ENCODE peak calls at places on chromosomes 5 and 9, in five cellular contexts. One of them, this sample, is unnamed.

GRCh38 chr5:102863764-102864560 is 108.9 kb downstream of the PAM start:
- DNase-seq in ovary: no peak
- DNase-seq in AG10803: peak; percentile 12
- DNase-seq in stromal cell of bone marrow: no peak
- DNase-seq in DMS153: no peak
- DNase-seq in this sample: no peak

GRCh38 chr9:70004310-70004709 is 39.3 kb upstream of the MAMDC2 start:
- DNase-seq in DMS153: no peak
- DNase-seq in stromal cell of bone marrow: no peak
- DNase-seq in ovary: no peak
- DNase-seq in AG10803: peak; percentile 24
- DNase-seq in this sample: no peak

GRCh38 chr5:150601774-150602345 is 38.6 kb upstream of the SYNPO start:
- DNase-seq in ovary: no peak
- DNase-seq in AG10803: no peak
- DNase-seq in stromal cell of bone marrow: no peak
- DNase-seq in DMS153: no peak
- DNase-seq in this sample: no peak

GRCh38 chr9:83935276-83935890 is 14.2 kb upstream of the KIF27 start:
- DNase-seq in AG10803: peak; percentile 80
- DNase-seq in DMS153: no peak
- DNase-seq in stromal cell of bone marrow: peak; percentile 72
- DNase-seq in ovary: no peak
- DNase-seq in this sample: no peak

GRCh38 chr5:75306746-75307145 is 30.3 kb upstream of the HMGCR start:
- DNase-seq in stromal cell of bone marrow: peak; percentile 37
- DNase-seq in DMS153: no peak
- DNase-seq in ovary: no peak
- DNase-seq in AG10803: peak; percentile 5
- DNase-seq in this sample: no peak

GRCh38 chr5:148687427-148687826 is 33.1 kb upstream of the HTR4 start:
- DNase-seq in stromal cell of bone marrow: no peak
- DNase-seq in DMS153: no peak
- DNase-seq in AG10803: no peak
- DNase-seq in ovary: no peak
- DNase-seq in this sample: peak; percentile 38

GRCh38 chr9:96183751-96184150 is 118.2 kb downstream of the HSD17B3 start:
- DNase-seq in stromal cell of bone marrow: no peak
- DNase-seq in AG10803: no peak
- DNase-seq in ovary: no peak
- DNase-seq in DMS153: no peak
- DNase-seq in this sample: no peak

GRCh38 chr9:27618066-27618465 is 44.8 kb upstream of the C9orf72 start:
- DNase-seq in DMS153: no peak
- DNase-seq in ovary: no peak
- DNase-seq in AG10803: no peak
- DNase-seq in stromal cell of bone marrow: no peak
- DNase-seq in this sample: no peak

GRCh38 chr9:137459147-137459600 is at the start of gene NSMF:
- DNase-seq in DMS153: peak; percentile 68
- DNase-seq in ovary: peak; percentile 95
- DNase-seq in AG10803: peak; percentile 83
- DNase-seq in stromal cell of bone marrow: peak; percentile 76
- DNase-seq in this sample: peak; percentile 41